ENCODE peak calls at places on chromosome 1, in ten cellular contexts. One of them, this sample, is unnamed. For H3K36me3, the result is how much of the 10 kb centered on the place peaks cover.

GRCh38 chr1:201279313-201279712 is 4.0 kb upstream of the PKP1 start:
- DNase-seq in fibroblast of lung: no peak
- DNase-seq in adrenal gland: no peak
- DNase-seq in mammary epithelial cell: no peak
- DNase-seq in heart left ventricle: no peak
- DNase-seq in stomach: no peak
- DNase-seq in GM23338: no peak
- DNase-seq in pancreas: no peak
- DNase-seq in bronchial epithelial cell: no peak
- DNase-seq in uterus: no peak
- DNase-seq in this sample: no peak

GRCh38 chr1:5953386-5953785 is 38.8 kb downstream of the NPHP4 start:
- DNase-seq in uterus: no peak
- DNase-seq in bronchial epithelial cell: no peak
- DNase-seq in pancreas: no peak
- DNase-seq in mammary epithelial cell: no peak
- DNase-seq in heart left ventricle: no peak
- DNase-seq in GM23338: no peak
- DNase-seq in fibroblast of lung: no peak
- DNase-seq in adrenal gland: no peak
- DNase-seq in stomach: no peak
- DNase-seq in this sample: no peak

GRCh38 chr1:201051399-201051798 is 27.9 kb upstream of the KIF21B start:
- DNase-seq in heart left ventricle: no peak
- DNase-seq in fibroblast of lung: no peak
- DNase-seq in bronchial epithelial cell: no peak
- DNase-seq in mammary epithelial cell: no peak
- DNase-seq in uterus: no peak
- DNase-seq in stomach: no peak
- DNase-seq in pancreas: no peak
- DNase-seq in adrenal gland: no peak
- DNase-seq in GM23338: no peak
- DNase-seq in this sample: no peak

GRCh38 chr1:184838374-184838995 is 83.8 kb upstream of the EDEM3 start:
- DNase-seq in bronchial epithelial cell: peak
- DNase-seq in pancreas: peak
- DNase-seq in GM23338: no peak
- DNase-seq in fibroblast of lung: peak
- DNase-seq in stomach: peak
- DNase-seq in heart left ventricle: peak
- DNase-seq in mammary epithelial cell: peak
- DNase-seq in uterus: peak
- DNase-seq in adrenal gland: peak
- DNase-seq in this sample: no peak

GRCh38 chr1:230867903-230868735 is at the start of gene C1orf198:
- DNase-seq in mammary epithelial cell: peak
- DNase-seq in adrenal gland: peak
- DNase-seq in bronchial epithelial cell: peak
- DNase-seq in stomach: peak
- DNase-seq in uterus: peak
- DNase-seq in fibroblast of lung: no peak
- DNase-seq in heart left ventricle: peak
- DNase-seq in GM23338: peak
- DNase-seq in pancreas: peak
- DNase-seq in this sample: peak

GRCh38 chr1:169027607-169028320 is 78.7 kb upstream of the ATP1B1 start:
- DNase-seq in pancreas: no peak
- DNase-seq in heart left ventricle: no peak
- DNase-seq in stomach: no peak
- DNase-seq in adrenal gland: no peak
- DNase-seq in uterus: peak
- DNase-seq in GM23338: no peak
- DNase-seq in fibroblast of lung: no peak
- DNase-seq in bronchial epithelial cell: no peak
- DNase-seq in mammary epithelial cell: no peak
- DNase-seq in this sample: peak

GRCh38 chr1:207404849-207405525 is 49.1 kb upstream of the CR2 start:
- DNase-seq in bronchial epithelial cell: peak
- DNase-seq in GM23338: peak
- DNase-seq in fibroblast of lung: peak
- DNase-seq in adrenal gland: no peak
- DNase-seq in heart left ventricle: no peak
- DNase-seq in pancreas: no peak
- DNase-seq in uterus: no peak
- DNase-seq in mammary epithelial cell: peak
- DNase-seq in stomach: no peak
- DNase-seq in this sample: no peak

GRCh38 chr1:234528073-234528865 is 49.3 kb upstream of the TARBP1 start:
- DNase-seq in heart left ventricle: peak
- DNase-seq in pancreas: no peak
- DNase-seq in adrenal gland: no peak
- DNase-seq in bronchial epithelial cell: no peak
- DNase-seq in GM23338: no peak
- DNase-seq in uterus: peak
- DNase-seq in stomach: no peak
- DNase-seq in fibroblast of lung: no peak
- DNase-seq in mammary epithelial cell: no peak
- DNase-seq in this sample: no peak

GRCh38 chr1:117564227-117565082 is 41.4 kb upstream of the TENT5C start:
- DNase-seq in pancreas: no peak
- DNase-seq in uterus: no peak
- DNase-seq in stomach: no peak
- DNase-seq in GM23338: no peak
- DNase-seq in mammary epithelial cell: no peak
- DNase-seq in fibroblast of lung: no peak
- DNase-seq in bronchial epithelial cell: no peak
- DNase-seq in adrenal gland: no peak
- DNase-seq in heart left ventricle: no peak
- DNase-seq in this sample: no peak

GRCh38 chr1:24411963-24412362 is 1.6 kb downstream of the STPG1 start:
- DNase-seq in stomach: no peak
- DNase-seq in pancreas: no peak
- DNase-seq in GM23338: no peak
- DNase-seq in adrenal gland: no peak
- DNase-seq in fibroblast of lung: peak
- DNase-seq in uterus: no peak
- DNase-seq in mammary epithelial cell: peak
- DNase-seq in heart left ventricle: no peak
- DNase-seq in bronchial epithelial cell: peak
- DNase-seq in this sample: no peak

GRCh38 chr1:22518379-22518778 is 44.9 kb upstream of the EPHA8 start:
- DNase-seq in pancreas: no peak
- DNase-seq in stomach: no peak
- DNase-seq in bronchial epithelial cell: no peak
- DNase-seq in mammary epithelial cell: no peak
- DNase-seq in GM23338: no peak
- DNase-seq in heart left ventricle: no peak
- DNase-seq in fibroblast of lung: no peak
- DNase-seq in uterus: no peak
- DNase-seq in adrenal gland: no peak
- DNase-seq in this sample: no peak
- H3K36me3 ChIP-seq in pancreas: under half
- H3K36me3 ChIP-seq in stomach: half or more
- H3K36me3 ChIP-seq in bronchial epithelial cell: under half
- H3K36me3 ChIP-seq in mammary epithelial cell: under half
- H3K36me3 ChIP-seq in GM23338: under half
- H3K36me3 ChIP-seq in heart left ventricle: under half
- H3K36me3 ChIP-seq in fibroblast of lung: under half
- H3K36me3 ChIP-seq in uterus: under half
- H3K36me3 ChIP-seq in adrenal gland: under half
- H3K36me3 ChIP-seq in this sample: under half

DNA sequence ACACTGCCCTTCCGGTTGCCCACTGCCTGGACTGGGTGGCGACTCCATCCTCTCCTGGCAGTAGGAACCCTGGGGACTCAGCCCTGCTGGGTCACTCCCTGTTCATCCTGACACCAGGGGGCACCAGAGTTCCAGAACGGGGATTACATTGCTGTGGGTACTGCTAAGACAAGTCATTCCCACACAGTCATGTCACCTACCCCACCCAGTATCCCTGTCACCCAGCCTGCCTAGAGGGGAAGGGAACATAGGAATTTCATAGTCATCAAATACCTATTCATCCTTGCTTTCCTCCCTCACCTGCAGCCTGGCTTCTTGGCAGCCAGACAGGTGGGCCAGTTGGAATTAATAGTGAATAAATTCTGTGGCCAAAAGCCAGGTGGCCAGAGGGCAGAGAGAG is 9.8 kb upstream of the SFN start:
- DNase-seq in fibroblast of lung: peak
- DNase-seq in mammary epithelial cell: peak
- DNase-seq in uterus: peak
- DNase-seq in adrenal gland: peak
- DNase-seq in stomach: peak
- DNase-seq in heart left ventricle: peak
- DNase-seq in pancreas: peak
- DNase-seq in GM23338: peak
- DNase-seq in bronchial epithelial cell: peak
- DNase-seq in this sample: peak
- H3K36me3 ChIP-seq in fibroblast of lung: under half
- H3K36me3 ChIP-seq in mammary epithelial cell: under half
- H3K36me3 ChIP-seq in uterus: under half
- H3K36me3 ChIP-seq in adrenal gland: under half
- H3K36me3 ChIP-seq in stomach: half or more
- H3K36me3 ChIP-seq in heart left ventricle: under half
- H3K36me3 ChIP-seq in pancreas: under half
- H3K36me3 ChIP-seq in GM23338: under half
- H3K36me3 ChIP-seq in bronchial epithelial cell: under half
- H3K36me3 ChIP-seq in this sample: under half

DNA sequence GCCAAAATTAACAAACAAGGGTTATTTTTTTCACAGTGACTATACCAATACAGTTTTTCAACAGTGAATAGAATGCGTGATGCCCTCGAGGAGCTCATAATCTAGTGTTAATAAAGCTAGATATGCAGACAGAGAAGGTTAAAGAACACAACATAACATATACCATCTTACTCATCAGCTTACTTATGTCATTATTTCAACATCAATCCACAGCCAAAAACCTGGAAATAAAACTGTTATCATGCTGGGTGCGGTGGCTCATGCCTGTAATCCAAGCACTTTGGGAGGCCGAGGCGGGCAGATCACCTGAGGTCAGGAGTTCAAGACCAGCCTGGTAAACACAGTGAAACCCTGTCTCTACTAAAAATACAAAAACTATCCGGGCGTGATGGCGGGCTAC is 6.1 kb downstream of the STX6 start:
- DNase-seq in uterus: no peak
- DNase-seq in mammary epithelial cell: no peak
- DNase-seq in bronchial epithelial cell: peak
- DNase-seq in GM23338: no peak
- DNase-seq in stomach: no peak
- DNase-seq in adrenal gland: no peak
- DNase-seq in pancreas: no peak
- DNase-seq in fibroblast of lung: no peak
- DNase-seq in heart left ventricle: no peak
- DNase-seq in this sample: no peak
- H3K36me3 ChIP-seq in uterus: under half
- H3K36me3 ChIP-seq in mammary epithelial cell: under half
- H3K36me3 ChIP-seq in bronchial epithelial cell: under half
- H3K36me3 ChIP-seq in GM23338: under half
- H3K36me3 ChIP-seq in stomach: under half
- H3K36me3 ChIP-seq in adrenal gland: under half
- H3K36me3 ChIP-seq in pancreas: under half
- H3K36me3 ChIP-seq in fibroblast of lung: under half
- H3K36me3 ChIP-seq in heart left ventricle: under half
- H3K36me3 ChIP-seq in this sample: under half

DNA sequence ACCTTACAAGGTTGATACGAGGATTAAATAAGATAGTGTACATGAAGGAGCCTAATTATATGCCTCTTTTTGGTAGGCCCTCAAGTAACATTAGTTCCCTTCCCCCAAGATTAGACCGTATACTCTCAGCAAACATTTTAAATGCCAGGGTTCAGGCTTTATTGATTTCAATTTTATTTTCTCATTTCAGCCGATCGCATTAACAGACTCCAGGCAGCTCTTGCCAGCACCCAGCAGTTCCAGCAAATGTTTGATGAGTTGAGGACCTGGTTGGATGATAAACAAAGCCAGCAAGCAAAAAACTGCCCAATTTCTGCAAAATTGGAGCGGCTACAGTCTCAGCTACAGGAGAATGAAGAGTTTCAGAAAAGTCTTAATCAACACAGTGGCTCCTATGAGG is 104.4 kb upstream of the BMP8A start:
- DNase-seq in mammary epithelial cell: no peak
- DNase-seq in fibroblast of lung: no peak
- DNase-seq in pancreas: no peak
- DNase-seq in uterus: no peak
- DNase-seq in stomach: no peak
- DNase-seq in heart left ventricle: no peak
- DNase-seq in adrenal gland: no peak
- DNase-seq in bronchial epithelial cell: no peak
- DNase-seq in GM23338: no peak
- DNase-seq in this sample: no peak
- H3K36me3 ChIP-seq in mammary epithelial cell: under half
- H3K36me3 ChIP-seq in fibroblast of lung: under half
- H3K36me3 ChIP-seq in pancreas: under half
- H3K36me3 ChIP-seq in uterus: under half
- H3K36me3 ChIP-seq in stomach: half or more
- H3K36me3 ChIP-seq in heart left ventricle: under half
- H3K36me3 ChIP-seq in adrenal gland: under half
- H3K36me3 ChIP-seq in bronchial epithelial cell: under half
- H3K36me3 ChIP-seq in GM23338: half or more
- H3K36me3 ChIP-seq in this sample: under half